ENCODE peak calls at places on chromosomes 4 and X, in seven cellular contexts. Z is suprapubic skin, G is SK-N-SH, Y is Panc1, C is upper lobe of left lung, D is endothelial cell of umbilical vein, H is HepG2. K is an unnamed sample.

GRCh38 chr4:129043523-129043922 is 49.8 kb downstream of the SCLT1 start:
- DNase-seq in H (peak), G (no peak), Y (no peak), D (no peak), C (no peak), Z (no peak), K (no peak)

GRCh38 chrX:5399403-5399802 is 829.3 kb downstream of the NLGN4X start:
- DNase-seq in H (no peak), G (no peak), Z (no peak), Y (no peak), C (no peak), D (no peak), K (peak)

GRCh38 chr4:88878624-88879023 is 178.4 kb downstream of the FAM13A start:
- DNase-seq in D (no peak), G (no peak), Z (no peak), H (peak), Y (no peak), C (no peak), K (no peak)

GRCh38 chr4:173119818-173120217 is 48.8 kb upstream of the GALNT7 start:
- DNase-seq in Y (no peak), G (no peak), D (no peak), H (no peak), Z (no peak), C (no peak), K (no peak)

GRCh38 chrX:1591102-1591862 is at the start of gene AKAP17A:
- DNase-seq in Y (peak), G (peak), Z (peak), C (peak), D (peak), H (peak), K (no peak)

GRCh38 chr4:83252782-83253405 is 31.7 kb downstream of the COQ2 start:
- DNase-seq in G (peak), C (peak), H (peak), D (peak), Y (peak), Z (no peak), K (peak)

GRCh38 chrX:149527705-149528104 is 13.1 kb upstream of the EOLA1 start:
- DNase-seq in D (peak), Y (peak), C (no peak), Z (no peak), G (peak), H (peak), K (no peak)

GRCh38 chr4:113566015-113566795 is 195.3 kb downstream of the CAMK2D start:
- DNase-seq in G (no peak), H (no peak), D (no peak), Z (no peak), Y (no peak), C (no peak), K (no peak)

GRCh38 chrX:34404386-34405070 is 252.6 kb downstream of the TMEM47 start:
- DNase-seq in C (no peak), D (no peak), Y (no peak), G (no peak), H (no peak), Z (no peak), K (no peak)

GRCh38 chr4:4824232-4824631 is 35.2 kb upstream of the MSX1 start:
- DNase-seq in Y (no peak), C (no peak), G (no peak), H (peak), Z (no peak), D (no peak), K (no peak)

GRCh38 chrX:76931518-76931917 is 504.0 kb downstream of the MAGEE1 start:
- DNase-seq in Z (no peak), Y (no peak), G (no peak), D (no peak), C (no peak), H (no peak), K (no peak)

GRCh38 chrX:139204903-139205667 is 325.5 kb upstream of the F9 start:
- DNase-seq in H (no peak), D (no peak), G (peak), C (peak), Z (peak), Y (no peak), K (no peak)
- H3K4me3 ChIP-seq in H (no peak), D (peak), G (peak), C (no peak), Z (peak), Y (peak), K (peak)

GRCh38 chr4:136812100-136812880 is 720.0 kb downstream of the PCDH18 start:
- DNase-seq in D (no peak), C (no peak), H (no peak), G (no peak), Y (no peak), Z (no peak), K (no peak)
- H3K27ac ChIP-seq in D (no peak), C (no peak), H (no peak), G (no peak), Y (no peak), Z (no peak), K (no peak)

DNA sequence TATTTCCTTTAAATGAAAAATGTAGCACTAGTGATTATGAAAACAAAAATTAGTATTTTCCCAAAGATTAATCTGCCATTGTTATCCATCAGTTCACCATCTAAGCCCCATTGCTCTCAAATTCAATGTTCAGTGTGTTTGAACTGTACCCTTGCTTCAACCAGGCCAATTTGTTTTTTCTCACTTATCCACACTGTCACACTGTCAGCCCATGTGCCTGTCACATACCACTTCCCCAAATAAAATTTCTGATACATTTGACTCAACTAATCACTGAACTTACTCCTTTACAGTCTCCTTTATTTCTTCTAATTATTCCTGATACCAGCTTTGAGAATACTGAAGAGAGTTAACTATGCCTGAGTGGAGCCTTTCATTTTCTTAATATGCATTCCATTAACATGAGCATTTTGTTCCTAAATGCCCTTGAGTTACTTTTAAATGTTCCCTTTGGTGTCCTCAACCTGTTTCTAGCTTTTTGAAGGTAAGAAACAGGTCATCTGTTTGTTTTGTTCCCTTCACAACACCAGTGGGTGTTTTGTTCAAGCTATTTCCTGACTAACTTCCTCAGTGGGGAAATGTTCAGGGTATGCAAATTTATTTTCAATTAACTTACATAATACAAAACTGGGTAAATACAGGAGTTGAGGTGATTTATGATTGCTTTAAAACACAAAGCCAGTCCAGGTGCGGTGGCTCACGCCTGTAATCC is 117.1 kb downstream of the RPA4 start:
- DNase-seq in D (no peak), G (no peak), C (no peak), Z (no peak), H (no peak), Y (no peak), K (no peak)
- TF ChIP-seq POLR2AphosphoS5 in D (no peak), G (no peak), C (no peak), Z (no peak), H (no peak), Y (no peak), K (no peak)

DNA sequence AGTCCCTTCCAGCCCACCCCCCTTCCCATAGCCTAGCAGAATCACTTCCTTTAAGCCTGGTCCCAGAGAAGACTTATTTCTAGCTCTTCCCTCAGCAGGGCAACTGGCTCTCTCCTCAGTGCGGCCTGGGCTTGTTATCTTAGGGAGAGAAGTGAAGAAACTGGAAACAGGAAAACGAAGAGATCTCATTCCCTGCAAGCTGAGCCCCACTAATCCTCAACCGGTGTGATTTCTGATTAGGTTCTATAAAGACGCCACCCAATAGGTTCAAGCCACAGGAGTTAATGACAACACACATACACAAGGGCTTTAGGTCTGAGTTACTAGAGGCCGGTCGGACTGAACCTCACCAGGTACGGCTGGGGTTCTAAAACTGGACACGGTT is 3.2 kb downstream of the GSX2 start:
- DNase-seq in Y (no peak), H (no peak), D (no peak), Z (no peak), G (no peak), C (no peak), K (no peak)
- H3K4me3 ChIP-seq in Y (no peak), H (no peak), D (no peak), Z (no peak), G (no peak), C (no peak), K (no peak)

DNA sequence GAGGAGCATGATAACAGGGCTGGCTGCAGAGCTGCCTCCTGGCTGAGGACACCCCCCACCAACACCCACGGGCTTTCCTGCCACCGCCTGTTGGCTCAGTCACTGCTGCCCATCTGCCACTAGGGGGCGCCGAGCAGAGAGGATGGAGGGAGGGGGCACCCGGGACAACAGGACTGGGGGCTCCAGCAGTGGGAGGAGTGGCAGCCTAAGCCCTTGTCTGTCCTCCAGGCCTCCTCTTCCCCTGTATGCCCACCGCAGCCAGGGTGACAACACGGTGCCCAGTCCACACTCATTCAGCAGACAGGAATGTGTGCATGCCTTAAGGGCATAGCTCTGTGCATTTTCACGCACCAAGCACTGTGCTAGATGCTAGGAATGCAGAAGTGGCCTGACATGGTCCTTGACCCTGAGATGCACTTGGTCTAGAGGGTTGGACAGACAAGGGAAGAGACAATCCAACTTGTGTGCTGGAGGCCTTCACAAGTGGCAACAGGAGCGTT is 149.9 kb downstream of the AMMECR1 start:
- DNase-seq in C (no peak), D (no peak), Z (no peak), H (no peak), G (peak), Y (no peak), K (no peak)
- H3K27ac ChIP-seq in C (no peak), D (no peak), Z (no peak), H (no peak), G (no peak), Y (no peak), K (no peak)

DNA sequence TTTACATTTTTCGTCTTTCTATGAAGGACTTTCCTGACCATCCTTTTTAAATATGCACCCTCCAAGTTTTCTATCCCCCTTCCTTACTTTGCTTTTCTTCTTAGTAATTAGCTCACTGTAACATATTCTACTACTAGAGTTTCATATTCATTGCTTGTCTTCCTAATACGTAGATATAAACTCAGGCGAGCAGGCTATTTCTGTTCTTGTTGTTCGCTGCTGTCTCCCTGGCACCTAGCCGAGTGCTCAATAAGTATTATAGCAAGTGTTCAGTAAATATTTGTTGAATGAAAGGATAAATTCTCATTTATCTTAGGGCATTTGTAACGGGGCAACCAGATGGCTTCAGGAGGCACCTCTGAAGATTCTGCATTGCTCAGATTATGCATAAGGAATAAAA is 6.8 kb upstream of the RHOH start:
- DNase-seq in H (no peak), C (no peak), D (no peak), Z (no peak), Y (no peak), G (no peak), K (no peak)
- TF ChIP-seq POLR2AphosphoS5 in H (no peak), C (no peak), D (no peak), Z (no peak), Y (no peak), G (no peak), K (no peak)

GRCh38 chrX:155262970-155263754 is 1.1 kb downstream of the RAB39B start:
- DNase-seq in Y (no peak), G (no peak), H (no peak), C (no peak), Z (no peak), D (no peak), K (peak)
- H3K4me3 ChIP-seq in Y (peak), G (peak), H (no peak), C (no peak), Z (no peak), D (no peak), K (peak)